ENCODE peak calls at places on chromosomes 12 and 14, in four cellular contexts. One of them, this sample, is unnamed.

GRCh38 chr12:1590083-1590979 is 4.0 kb downstream of the FBXL14 start:
- DNase-seq in sciatic nerve: no peak
- DNase-seq in upper lobe of right lung: no peak
- DNase-seq in RPMI7951: peak
- DNase-seq in this sample: peak

GRCh38 chr12:115354007-115354452 is 670.1 kb upstream of the TBX3 start:
- DNase-seq in upper lobe of right lung: no peak
- DNase-seq in RPMI7951: peak
- DNase-seq in sciatic nerve: no peak
- DNase-seq in this sample: peak

GRCh38 chr12:81518638-81519037 is 240.5 kb downstream of the PPFIA2 start:
- DNase-seq in RPMI7951: no peak
- DNase-seq in sciatic nerve: no peak
- DNase-seq in upper lobe of right lung: no peak
- DNase-seq in this sample: no peak

GRCh38 chr14:20415723-20416622 is 2.7 kb upstream of the TEP1 start:
- DNase-seq in upper lobe of right lung: no peak
- DNase-seq in RPMI7951: peak
- DNase-seq in sciatic nerve: no peak
- DNase-seq in this sample: no peak

GRCh38 chr12:95943231-95943842 is at the start of gene AMDHD1:
- DNase-seq in upper lobe of right lung: peak
- DNase-seq in RPMI7951: peak
- DNase-seq in sciatic nerve: peak
- DNase-seq in this sample: peak

GRCh38 chr14:33914676-33915516 is 36.0 kb downstream of the EGLN3 start:
- DNase-seq in RPMI7951: peak
- DNase-seq in sciatic nerve: no peak
- DNase-seq in upper lobe of right lung: no peak
- DNase-seq in this sample: no peak

GRCh38 chr14:101732128-101732527 is 29.4 kb upstream of the PPP2R5C start:
- DNase-seq in upper lobe of right lung: no peak
- DNase-seq in RPMI7951: peak
- DNase-seq in sciatic nerve: no peak
- DNase-seq in this sample: no peak

GRCh38 chr12:104507672-104508071 is 50.9 kb downstream of the CHST11 start:
- DNase-seq in RPMI7951: peak
- DNase-seq in upper lobe of right lung: no peak
- DNase-seq in sciatic nerve: no peak
- DNase-seq in this sample: no peak

GRCh38 chr14:56159066-56159465 is 40.9 kb downstream of the PELI2 start:
- DNase-seq in RPMI7951: no peak
- DNase-seq in upper lobe of right lung: no peak
- DNase-seq in sciatic nerve: no peak
- DNase-seq in this sample: no peak

GRCh38 chr14:69818760-69819191 is 21.7 kb upstream of the SLC10A1 start:
- DNase-seq in upper lobe of right lung: peak
- DNase-seq in RPMI7951: peak
- DNase-seq in sciatic nerve: no peak
- DNase-seq in this sample: peak

GRCh38 chr12:123757555-123757954 is 4.5 kb upstream of the DNAH10 start:
- DNase-seq in sciatic nerve: no peak
- DNase-seq in upper lobe of right lung: no peak
- DNase-seq in RPMI7951: no peak
- DNase-seq in this sample: no peak

This sample was measured in putamen.